ENCODE peak calls at places on chromosomes 5 and 9, in five cellular contexts. X is heart left ventricle, D is tibial artery, R is heart right ventricle, J is neuronal stem cell. O is an unnamed sample.

GRCh38 chr9:136323420-136323819 is 3.9 kb upstream of the GPSM1 start:
- DNase-seq in D (no peak), X (no peak), J (no peak), R (no peak), O (peak; percentile 45)

GRCh38 chr5:42951847-42952411 is 88.2 kb downstream of the ANXA2R start:
- DNase-seq in R (peak; percentile 19), X (peak; percentile 37), D (no peak), J (no peak), O (peak; percentile 87)

GRCh38 chr9:34688329-34689161 is 2.5 kb downstream of the CCL19 start:
- DNase-seq in R (no peak), X (no peak), J (no peak), D (no peak), O (no peak)

GRCh38 chr5:58114324-58114723 is 345.6 kb downstream of the PLK2 start:
- DNase-seq in X (no peak), J (no peak), D (no peak), R (no peak), O (no peak)

GRCh38 chr5:14699159-14699558 is 34.6 kb downstream of the OTULIN start:
- DNase-seq in J (no peak), D (no peak), X (no peak), R (no peak), O (no peak)

GRCh38 chr9:34985311-34985899 is 4.1 kb upstream of the DNAJB5 start:
- DNase-seq in D (no peak), X (peak; percentile 59), J (peak; percentile 83), R (no peak), O (peak; percentile 47)

GRCh38 chr9:93684161-93684765 is 107.9 kb downstream of the PHF2 start:
- DNase-seq in R (no peak), D (no peak), J (no peak), X (no peak), O (no peak)

GRCh38 chr5:1762878-1763547 is 36.6 kb downstream of the MRPL36 start:
- DNase-seq in X (no peak), D (peak; percentile 4), J (no peak), R (no peak), O (peak; percentile 19)

GRCh38 chr5:134905246-134905996 is 490 bp downstream of the PCBD2 start:
- DNase-seq in X (no peak), R (peak; percentile 57), D (peak; percentile 40), J (peak; percentile 36), O (peak; percentile 65)

GRCh38 chr5:170896779-170897178 is 35.0 kb downstream of the RANBP17 start:
- DNase-seq in R (no peak), D (no peak), X (no peak), J (no peak), O (no peak)

DNA sequence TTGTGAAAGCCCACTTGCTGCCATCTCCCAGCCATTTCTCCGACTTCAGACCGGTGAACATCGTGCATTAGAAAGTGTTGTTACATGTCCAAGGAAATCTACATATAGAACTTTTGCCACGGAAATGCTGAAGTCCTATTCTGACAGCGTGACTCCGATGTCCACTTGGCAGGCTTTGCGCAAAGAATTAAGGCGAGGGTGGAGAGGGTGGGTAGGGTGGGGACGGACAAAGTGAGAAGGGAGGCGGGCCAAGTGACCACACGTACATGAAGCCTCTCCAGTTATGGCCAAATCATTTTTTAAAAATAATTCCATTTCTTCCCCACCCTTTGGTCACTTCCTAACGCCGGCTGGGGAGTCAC is 460 bp upstream of the ACO1 start:
- DNase-seq in J (no peak), D (no peak), R (no peak), X (no peak), O (no peak)
- H3K27ac ChIP-seq in J (no peak overlapping the region), D (peak overlapping the region; percentile 86), R (peak overlapping the region; percentile 87), X (peak overlapping the region; percentile 75), O (peak overlapping the region; percentile 88)

GRCh38 chr5:113292535-113292934 is 142.3 kb downstream of the TSSK1B start:
- DNase-seq in X (no peak), J (no peak), R (no peak), D (no peak), O (no peak)

GRCh38 chr5:113293613-113294340 is 141.0 kb downstream of the TSSK1B start:
- DNase-seq in X (peak; percentile 29), R (peak; percentile 19), J (no peak), D (no peak), O (no peak)

GRCh38 chr5:113295111-113295539 is 139.7 kb downstream of the TSSK1B start:
- DNase-seq in X (no peak), R (no peak), J (no peak), D (no peak), O (no peak)

GRCh38 chr5:113294341-113295110 is 140.3 kb downstream of the TSSK1B start:
- DNase-seq in R (peak; percentile 96), D (peak; percentile 89), X (peak; percentile 94), J (peak; percentile 67), O (peak; percentile 84)

GRCh38 chr5:113293068-113293571 is 141.7 kb downstream of the TSSK1B start:
- DNase-seq in J (no peak), R (no peak), X (no peak), D (no peak), O (no peak)
- H3K4me3 ChIP-seq in J (no peak overlapping the region), R (peak overlapping the region; percentile 62), X (peak overlapping the region; percentile 67), D (peak overlapping the region; percentile 71), O (peak overlapping the region; percentile 59)

GRCh38 chr9:88258587-88258986 is 120.3 kb upstream of the SPATA31C2 start:
- DNase-seq in D (peak; percentile 24), R (peak; percentile 77), X (peak; percentile 69), J (no peak), O (no peak)

GRCh38 chr9:88256216-88256615 is 117.9 kb upstream of the SPATA31C2 start:
- DNase-seq in X (no peak), R (no peak), D (no peak), J (no peak), O (no peak)

GRCh38 chr9:88259041-88259440 is 120.8 kb upstream of the SPATA31C2 start:
- DNase-seq in X (no peak), D (no peak), R (no peak), J (no peak), O (no peak)

GRCh38 chr9:88258012-88258411 is 119.7 kb upstream of the SPATA31C2 start:
- DNase-seq in R (peak; percentile 59), X (peak; percentile 49), D (peak; percentile 50), J (no peak), O (no peak)
- H3K27ac ChIP-seq in R (no peak overlapping the region), X (peak overlapping the region; percentile 24), D (no peak overlapping the region), J (no peak overlapping the region), O (no peak overlapping the region)

GRCh38 chr5:23507278-23507685 is at the start of gene PRDM9:
- DNase-seq in D (no peak), R (peak; percentile 63), X (peak; percentile 68), J (no peak), O (peak; percentile 83)
- H3K4me3 ChIP-seq in D (peak within 1 kb of the TSS; percentile 4), R (no peak within 1 kb of the TSS), X (peak within 1 kb of the TSS; percentile 4), J (no peak within 1 kb of the TSS), O (no peak within 1 kb of the TSS)